ENCODE peak calls at places on chromosomes 11 and 22, in five cellular contexts. One of them, this sample, is unnamed. For H3K36me3 and H3K27me3, the result is how much of the 10 kb centered on the place peaks cover.

GRCh38 chr11:102800774-102801173 is 2.8 kb upstream of the MMP1 start:
- DNase-seq in right lobe of liver: no peak
- DNase-seq in IMR-90: no peak
- DNase-seq in heart right ventricle: no peak
- DNase-seq in pancreas: no peak
- DNase-seq in this sample: no peak

GRCh38 chr11:79390477-79390876 is 50.4 kb downstream of the TENM4 start:
- DNase-seq in right lobe of liver: no peak
- DNase-seq in IMR-90: no peak
- DNase-seq in heart right ventricle: no peak
- DNase-seq in pancreas: no peak
- DNase-seq in this sample: no peak

GRCh38 chr22:19012308-19012990 is 76.4 kb upstream of the PRODH start:
- DNase-seq in right lobe of liver: no peak
- DNase-seq in IMR-90: no peak
- DNase-seq in heart right ventricle: no peak
- DNase-seq in pancreas: no peak
- DNase-seq in this sample: no peak

GRCh38 chr22:46000081-46001027 is 23.4 kb upstream of the WNT7B start:
- DNase-seq in right lobe of liver: no peak
- DNase-seq in IMR-90: no peak
- DNase-seq in heart right ventricle: no peak
- DNase-seq in pancreas: peak
- DNase-seq in this sample: peak

GRCh38 chr11:10387209-10388083 is 67.6 kb upstream of the AMPD3 start:
- DNase-seq in right lobe of liver: no peak
- DNase-seq in IMR-90: peak
- DNase-seq in heart right ventricle: no peak
- DNase-seq in pancreas: no peak
- DNase-seq in this sample: no peak

GRCh38 chr11:47590026-47590861 is 3.8 kb downstream of the FAM180B start:
- DNase-seq in right lobe of liver: no peak
- DNase-seq in IMR-90: no peak
- DNase-seq in heart right ventricle: no peak
- DNase-seq in pancreas: no peak
- DNase-seq in this sample: peak

GRCh38 chr11:94519478-94520084 is 7.3 kb downstream of the C11orf97 start:
- DNase-seq in right lobe of liver: no peak
- DNase-seq in IMR-90: peak
- DNase-seq in heart right ventricle: no peak
- DNase-seq in pancreas: no peak
- DNase-seq in this sample: no peak

GRCh38 chr11:112174789-112175595 is at the start of gene BCO2:
- DNase-seq in right lobe of liver: peak
- DNase-seq in IMR-90: peak
- DNase-seq in heart right ventricle: peak
- DNase-seq in pancreas: peak
- DNase-seq in this sample: peak

GRCh38 chr22:39408807-39409206 is 9.2 kb downstream of the TAB1 start:
- DNase-seq in right lobe of liver: no peak
- DNase-seq in IMR-90: no peak
- DNase-seq in heart right ventricle: no peak
- DNase-seq in pancreas: no peak
- DNase-seq in this sample: no peak

GRCh38 chr11:126282742-126283591 is at the start of gene TIRAP:
- DNase-seq in right lobe of liver: peak
- DNase-seq in IMR-90: peak
- DNase-seq in heart right ventricle: peak
- DNase-seq in pancreas: peak
- DNase-seq in this sample: peak

GRCh38 chr22:46250783-46251125 is 661 bp upstream of the CDPF1 start:
- DNase-seq in right lobe of liver: no peak
- DNase-seq in IMR-90: no peak
- DNase-seq in heart right ventricle: no peak
- DNase-seq in pancreas: no peak
- DNase-seq in this sample: no peak

GRCh38 chr22:50526849-50527801 is 1.7 kb upstream of the SCO2 start:
- DNase-seq in right lobe of liver: peak
- DNase-seq in IMR-90: no peak
- DNase-seq in heart right ventricle: peak
- DNase-seq in pancreas: peak
- DNase-seq in this sample: peak

GRCh38 chr11:121463689-121464335 is 11.0 kb upstream of the SORL1-AS1 start:
- DNase-seq in right lobe of liver: no peak
- DNase-seq in IMR-90: no peak
- DNase-seq in heart right ventricle: no peak
- DNase-seq in pancreas: no peak
- DNase-seq in this sample: no peak

GRCh38 chr11:121467965-121468364 is 15.2 kb upstream of the SORL1-AS1 start:
- DNase-seq in right lobe of liver: no peak
- DNase-seq in IMR-90: no peak
- DNase-seq in heart right ventricle: no peak
- DNase-seq in pancreas: no peak
- DNase-seq in this sample: no peak

GRCh38 chr11:121465709-121466062 is 12.9 kb upstream of the SORL1-AS1 start:
- DNase-seq in right lobe of liver: no peak
- DNase-seq in IMR-90: no peak
- DNase-seq in heart right ventricle: no peak
- DNase-seq in pancreas: no peak
- DNase-seq in this sample: no peak

GRCh38 chr11:121464352-121464946 is 11.7 kb upstream of the SORL1-AS1 start:
- DNase-seq in right lobe of liver: no peak
- DNase-seq in IMR-90: peak
- DNase-seq in heart right ventricle: peak
- DNase-seq in pancreas: no peak
- DNase-seq in this sample: no peak

DNA sequence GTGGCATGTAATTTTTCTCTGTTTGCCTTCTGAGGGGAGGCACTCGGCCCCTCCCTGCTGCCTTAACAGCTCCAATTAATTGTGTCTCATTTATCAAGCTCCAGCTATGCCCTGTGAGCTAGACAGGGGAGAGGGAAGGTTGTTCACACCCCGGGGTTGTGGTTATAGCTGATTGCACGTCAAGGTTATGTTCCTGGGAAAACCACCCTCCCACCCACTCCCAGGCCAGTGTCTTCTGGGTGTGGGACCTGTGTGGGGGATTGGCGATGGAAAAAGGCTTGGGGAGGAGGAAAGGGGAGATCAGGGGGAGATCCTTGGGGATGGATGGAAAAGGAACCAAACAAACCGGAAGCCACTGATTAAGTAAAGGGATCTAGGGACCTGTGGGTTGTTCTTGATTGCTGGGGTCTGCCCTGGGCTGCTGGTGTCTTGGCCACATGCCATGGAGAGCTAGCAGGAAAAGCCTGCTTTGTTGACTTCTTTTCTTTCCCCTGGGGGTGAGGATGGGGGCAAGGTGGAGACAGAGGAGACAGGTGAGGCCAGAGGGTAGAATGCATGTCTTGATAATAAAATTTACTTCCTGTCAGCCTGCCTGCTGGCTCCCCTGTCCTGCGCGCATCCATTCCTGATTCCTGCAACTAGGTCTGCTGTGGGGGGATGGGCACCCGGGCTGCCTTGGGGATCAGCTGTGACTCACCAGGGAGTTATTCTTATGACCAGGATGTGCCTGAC is 13.5 kb upstream of the SORL1-AS1 start:
- DNase-seq in right lobe of liver: peak
- DNase-seq in IMR-90: peak
- DNase-seq in heart right ventricle: peak
- DNase-seq in pancreas: peak
- DNase-seq in this sample: peak
- H3K4me3 ChIP-seq in right lobe of liver: no peak
- H3K4me3 ChIP-seq in IMR-90: no peak
- H3K4me3 ChIP-seq in heart right ventricle: no peak
- H3K4me3 ChIP-seq in pancreas: no peak
- H3K4me3 ChIP-seq in this sample: no peak

GRCh38 chr11:3855808-3856491 is 486 bp downstream of the STIM1 start:
- DNase-seq in right lobe of liver: peak
- DNase-seq in IMR-90: no peak
- DNase-seq in heart right ventricle: peak
- DNase-seq in pancreas: no peak
- DNase-seq in this sample: peak

GRCh38 chr11:3854977-3855807 is at the start of gene STIM1:
- DNase-seq in right lobe of liver: peak
- DNase-seq in IMR-90: peak
- DNase-seq in heart right ventricle: peak
- DNase-seq in pancreas: peak
- DNase-seq in this sample: peak

GRCh38 chr11:3853935-3854659 is 1.4 kb upstream of the STIM1 start:
- DNase-seq in right lobe of liver: peak
- DNase-seq in IMR-90: no peak
- DNase-seq in heart right ventricle: no peak
- DNase-seq in pancreas: no peak
- DNase-seq in this sample: no peak

GRCh38 chr11:3853545-3853842 is 2.0 kb upstream of the STIM1 start:
- DNase-seq in right lobe of liver: no peak
- DNase-seq in IMR-90: no peak
- DNase-seq in heart right ventricle: no peak
- DNase-seq in pancreas: no peak
- DNase-seq in this sample: no peak

GRCh38 chr11:3854660-3854976 is 846 bp upstream of the STIM1 start:
- DNase-seq in right lobe of liver: no peak
- DNase-seq in IMR-90: no peak
- DNase-seq in heart right ventricle: no peak
- DNase-seq in pancreas: no peak
- DNase-seq in this sample: no peak
- H3K36me3 ChIP-seq in right lobe of liver: under half
- H3K36me3 ChIP-seq in IMR-90: under half
- H3K36me3 ChIP-seq in heart right ventricle: under half
- H3K36me3 ChIP-seq in pancreas: under half
- H3K36me3 ChIP-seq in this sample: under half

DNA sequence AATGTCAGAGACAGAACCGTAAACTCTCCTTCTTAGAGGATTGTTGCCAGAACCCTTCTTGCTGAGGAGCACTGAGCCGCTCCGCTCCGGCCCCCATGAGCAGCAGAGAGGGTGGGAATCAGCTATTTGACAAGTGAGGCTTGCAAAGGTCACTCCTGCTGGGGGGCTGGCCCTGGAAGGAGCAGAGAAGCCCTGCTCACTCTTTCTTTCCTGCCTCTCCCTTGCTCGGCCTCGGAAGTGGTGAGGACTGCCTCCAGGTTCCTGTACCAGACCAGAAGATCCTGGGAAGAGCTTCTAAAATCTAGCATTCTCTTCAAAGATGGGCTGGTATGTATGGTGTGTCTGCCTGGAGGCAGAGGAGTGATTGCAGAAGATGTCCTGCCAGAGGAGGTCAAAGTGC is 168.6 kb upstream of the NECTIN1 start:
- DNase-seq in right lobe of liver: no peak
- DNase-seq in IMR-90: no peak
- DNase-seq in heart right ventricle: no peak
- DNase-seq in pancreas: no peak
- DNase-seq in this sample: no peak
- H3K27me3 ChIP-seq in right lobe of liver: under half
- H3K27me3 ChIP-seq in IMR-90: under half
- H3K27me3 ChIP-seq in heart right ventricle: under half
- H3K27me3 ChIP-seq in pancreas: under half
- H3K27me3 ChIP-seq in this sample: under half

GRCh38 chr11:72238040-72238450 is 5.9 kb downstream of the PHOX2A start:
- DNase-seq in right lobe of liver: peak
- DNase-seq in IMR-90: peak
- DNase-seq in heart right ventricle: peak
- DNase-seq in pancreas: peak
- DNase-seq in this sample: peak

GRCh38 chr11:72239849-72240460 is 4.0 kb downstream of the PHOX2A start:
- DNase-seq in right lobe of liver: peak
- DNase-seq in IMR-90: no peak
- DNase-seq in heart right ventricle: peak
- DNase-seq in pancreas: peak
- DNase-seq in this sample: peak

GRCh38 chr11:72237112-72237931 is 6.7 kb downstream of the PHOX2A start:
- DNase-seq in right lobe of liver: peak
- DNase-seq in IMR-90: no peak
- DNase-seq in heart right ventricle: peak
- DNase-seq in pancreas: peak
- DNase-seq in this sample: peak

GRCh38 chr11:72239296-72239848 is 4.6 kb downstream of the PHOX2A start:
- DNase-seq in right lobe of liver: peak
- DNase-seq in IMR-90: peak
- DNase-seq in heart right ventricle: peak
- DNase-seq in pancreas: peak
- DNase-seq in this sample: no peak

DNA sequence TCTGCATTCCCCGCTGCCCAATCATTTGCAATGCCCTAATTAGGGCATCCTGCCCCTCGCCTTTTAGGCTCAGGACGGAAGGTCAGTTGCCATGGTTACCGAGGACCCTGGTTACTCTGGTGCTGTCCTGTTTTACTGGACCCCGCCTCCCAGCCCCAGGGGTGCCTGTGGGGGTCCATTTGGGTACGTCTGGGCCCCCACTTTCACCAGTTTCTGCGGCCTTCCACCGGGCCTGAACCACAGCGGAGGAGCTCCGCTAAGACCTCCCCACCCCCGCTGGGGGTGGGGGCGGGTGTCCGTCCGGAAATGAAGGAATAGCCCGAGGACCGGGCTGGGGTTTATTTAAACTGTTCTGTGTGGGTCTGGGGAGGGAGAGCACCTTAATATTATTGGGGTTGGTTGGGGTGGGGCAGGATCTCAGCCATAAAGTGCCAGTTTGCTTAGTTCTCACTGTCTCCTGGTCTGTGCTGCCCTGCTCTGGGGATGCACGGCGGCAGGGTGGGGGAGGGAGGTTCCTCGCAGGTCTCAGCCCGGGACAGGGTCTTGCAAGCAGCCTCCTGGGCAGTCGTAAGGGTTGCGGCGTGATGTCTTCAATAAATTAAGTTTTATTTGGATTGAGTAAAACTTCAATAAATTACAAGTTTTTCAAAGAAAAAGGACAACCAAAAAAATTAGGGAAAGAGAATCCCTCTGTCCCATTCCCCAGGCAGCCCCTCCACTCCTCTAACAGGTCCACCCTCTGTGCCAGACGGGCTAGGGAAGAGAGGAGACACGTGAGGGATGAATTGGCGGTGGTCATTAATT is 5.3 kb downstream of the PHOX2A start:
- DNase-seq in right lobe of liver: peak
- DNase-seq in IMR-90: no peak
- DNase-seq in heart right ventricle: peak
- DNase-seq in pancreas: peak
- DNase-seq in this sample: peak
- H3K4me3 ChIP-seq in right lobe of liver: no peak
- H3K4me3 ChIP-seq in IMR-90: no peak
- H3K4me3 ChIP-seq in heart right ventricle: peak
- H3K4me3 ChIP-seq in pancreas: no peak
- H3K4me3 ChIP-seq in this sample: peak

GRCh38 chr11:64794526-64794925 is 8.5 kb downstream of the MAP4K2 start:
- DNase-seq in right lobe of liver: no peak
- DNase-seq in IMR-90: no peak
- DNase-seq in heart right ventricle: no peak
- DNase-seq in pancreas: no peak
- DNase-seq in this sample: no peak
- H3K36me3 ChIP-seq in right lobe of liver: under half
- H3K36me3 ChIP-seq in IMR-90: under half
- H3K36me3 ChIP-seq in heart right ventricle: under half
- H3K36me3 ChIP-seq in pancreas: under half
- H3K36me3 ChIP-seq in this sample: under half

DNA sequence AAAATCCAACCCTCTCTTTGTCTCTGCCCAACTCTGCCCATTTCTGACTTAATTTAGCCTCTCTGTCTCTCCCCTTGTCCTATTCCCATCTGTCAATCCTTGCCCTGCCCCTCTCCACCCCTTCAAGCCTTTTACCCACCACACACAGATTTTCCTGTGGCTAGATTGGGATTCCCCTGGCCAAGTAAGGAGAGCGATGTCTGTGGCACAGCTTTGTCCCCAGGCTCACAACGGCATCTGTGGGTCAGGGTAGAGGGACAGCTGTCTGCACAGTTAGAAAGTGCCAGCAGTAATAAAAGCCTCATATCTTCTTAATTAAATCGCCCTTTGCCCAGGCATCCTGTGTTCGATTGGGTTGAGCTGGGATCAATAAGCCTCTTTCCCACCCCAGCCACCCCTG is 1.3 kb upstream of the KCNC1 start:
- DNase-seq in right lobe of liver: no peak
- DNase-seq in IMR-90: no peak
- DNase-seq in heart right ventricle: no peak
- DNase-seq in pancreas: peak
- DNase-seq in this sample: no peak
- H3K27me3 ChIP-seq in right lobe of liver: under half
- H3K27me3 ChIP-seq in IMR-90: half or more
- H3K27me3 ChIP-seq in heart right ventricle: half or more
- H3K27me3 ChIP-seq in pancreas: under half
- H3K27me3 ChIP-seq in this sample: half or more